ENCODE peak calls at places on chromosome 1, in ten cellular contexts. Y is GM04504, G is D341Med, A is neuronal stem cell, B is RWPE1, S is GM23338, P is NCI-H2227 treated with DMSO at 0.1 percent for 48 hours, L is GM20000, R is Panc1, K is NAMALWA. H is an unnamed sample.

GRCh38 chr1:239814306-239814881 is 277.3 kb upstream of the FMN2 start:
- DNase-seq in Y (peak), G (no peak), A (no peak), B (peak), S (peak), P (no peak), L (no peak), R (peak), K (no peak), H (peak)

GRCh38 chr1:5933676-5934057 is 58.6 kb downstream of the NPHP4 start:
- DNase-seq in Y (no peak), G (no peak), A (no peak), B (no peak), S (no peak), P (no peak), L (no peak), R (no peak), K (no peak), H (peak)

GRCh38 chr1:8086071-8086470 is 60.0 kb upstream of the ERRFI1 start:
- DNase-seq in Y (no peak), G (no peak), A (no peak), B (no peak), S (no peak), P (no peak), L (no peak), R (no peak), K (peak), H (no peak)

GRCh38 chr1:52579415-52579814 is 22.8 kb upstream of the GPX7 start:
- DNase-seq in Y (no peak), G (no peak), A (no peak), B (no peak), S (no peak), P (no peak), L (no peak), R (no peak), K (no peak), H (no peak)

GRCh38 chr1:119653839-119654170 is 5.7 kb upstream of the ZNF697 start:
- DNase-seq in Y (no peak), G (no peak), A (no peak), B (no peak), S (no peak), P (no peak), L (no peak), R (no peak), K (no peak), H (peak)

GRCh38 chr1:217563179-217563578 is 67.7 kb downstream of the GPATCH2 start:
- DNase-seq in Y (no peak), G (no peak), A (no peak), B (no peak), S (no peak), P (no peak), L (no peak), R (no peak), K (no peak), H (no peak)

GRCh38 chr1:61980561-61980960 is 214.1 kb upstream of the L1TD1 start:
- DNase-seq in Y (no peak), G (no peak), A (no peak), B (no peak), S (peak), P (no peak), L (no peak), R (no peak), K (no peak), H (no peak)

GRCh38 chr1:184672013-184672726 is 82.5 kb downstream of the EDEM3 start:
- DNase-seq in Y (no peak), G (no peak), A (no peak), B (no peak), S (no peak), P (peak), L (no peak), R (no peak), K (no peak), H (peak)

GRCh38 chr1:172163479-172164215 is 256.8 kb upstream of the C1orf105 start:
- DNase-seq in Y (no peak), G (no peak), A (no peak), B (no peak), S (no peak), P (no peak), L (no peak), R (no peak), K (no peak), H (peak)

GRCh38 chr1:51618715-51619114 is 1.8 kb downstream of the OSBPL9 start:
- DNase-seq in Y (no peak), G (no peak), A (no peak), B (no peak), S (no peak), P (no peak), L (no peak), R (no peak), K (no peak), H (no peak)

GRCh38 chr1:18072066-18072465 is 35.5 kb upstream of the IGSF21 start:
- DNase-seq in Y (no peak), G (no peak), A (no peak), B (no peak), S (no peak), P (no peak), L (no peak), R (no peak), K (no peak), H (no peak)

GRCh38 chr1:224524679-224525078 is 90.1 kb upstream of the WDR26 start:
- DNase-seq in Y (no peak), G (no peak), A (no peak), B (no peak), S (no peak), P (no peak), L (no peak), R (no peak), K (no peak), H (peak)

GRCh38 chr1:188669715-188670114 is 1807.9 kb downstream of the BRINP3 start:
- DNase-seq in Y (no peak), G (no peak), A (no peak), B (no peak), S (no peak), P (peak), L (no peak), R (no peak), K (no peak), H (no peak)

GRCh38 chr1:66576645-66577044 is 42.7 kb downstream of the SGIP1 start:
- DNase-seq in Y (no peak), G (peak), A (no peak), B (no peak), S (no peak), P (no peak), L (no peak), R (no peak), K (no peak), H (peak)

GRCh38 chr1:223733898-223734852 is 21.8 kb downstream of the CAPN2 start:
- DNase-seq in Y (no peak), G (no peak), A (no peak), B (no peak), S (peak), P (no peak), L (no peak), R (no peak), K (no peak), H (no peak)

GRCh38 chr1:117392776-117393175 is 25.5 kb downstream of the MAN1A2 start:
- DNase-seq in Y (no peak), G (no peak), A (no peak), B (no peak), S (no peak), P (no peak), L (no peak), R (no peak), K (no peak), H (peak)

GRCh38 chr1:6360517-6360916 is 33.0 kb downstream of the ACOT7 start:
- DNase-seq in Y (no peak), G (peak), A (no peak), B (no peak), S (no peak), P (no peak), L (no peak), R (no peak), K (peak), H (no peak)

GRCh38 chr1:40855513-40855912 is 6.7 kb downstream of the CITED4 start:
- DNase-seq in Y (no peak), G (no peak), A (no peak), B (no peak), S (peak), P (no peak), L (no peak), R (no peak), K (peak), H (no peak)

GRCh38 chr1:215992620-215993019 is 425.5 kb downstream of the KCTD3 start:
- DNase-seq in Y (peak), G (peak), A (peak), B (peak), S (peak), P (peak), L (peak), R (no peak), K (peak), H (peak)

GRCh38 chr1:16244650-16245285 is 7.8 kb upstream of the CPLANE2 start:
- DNase-seq in Y (no peak), G (no peak), A (no peak), B (no peak), S (no peak), P (no peak), L (no peak), R (no peak), K (no peak), H (no peak)

GRCh38 chr1:212518188-212518951 is 85.7 kb downstream of the NENF start:
- DNase-seq in Y (peak), G (no peak), A (no peak), B (no peak), S (no peak), P (peak), L (no peak), R (no peak), K (no peak), H (peak)

GRCh38 chr1:235972316-235973090 is 92.4 kb downstream of the NID1 start:
- DNase-seq in Y (peak), G (no peak), A (no peak), B (no peak), S (no peak), P (peak), L (peak), R (no peak), K (no peak), H (peak)

GRCh38 chr1:15418811-15419515 is 9.3 kb downstream of the EFHD2 start:
- DNase-seq in Y (no peak), G (no peak), A (no peak), B (peak), S (no peak), P (no peak), L (no peak), R (no peak), K (no peak), H (no peak)

GRCh38 chr1:3568815-3569435 is 42.4 kb downstream of the MEGF6 start:
- DNase-seq in Y (no peak), G (no peak), A (no peak), B (no peak), S (no peak), P (no peak), L (no peak), R (no peak), K (no peak), H (no peak)

GRCh38 chr1:188402986-188403385 is 1574.2 kb downstream of the PLA2G4A start:
- DNase-seq in Y (no peak), G (no peak), A (no peak), B (no peak), S (no peak), P (no peak), L (no peak), R (no peak), K (no peak), H (no peak)

GRCh38 chr1:175445661-175446060 is 253.1 kb upstream of the KIAA0040 start:
- DNase-seq in Y (no peak), G (no peak), A (no peak), B (no peak), S (no peak), P (no peak), L (no peak), R (no peak), K (no peak), H (no peak)

GRCh38 chr1:201310986-201311355 is 27.7 kb downstream of the PKP1 start:
- DNase-seq in Y (no peak), G (no peak), A (no peak), B (peak), S (no peak), P (no peak), L (no peak), R (no peak), K (no peak), H (peak)

GRCh38 chr1:181352695-181353094 is 130.6 kb upstream of the CACNA1E start:
- DNase-seq in Y (no peak), G (no peak), A (no peak), B (no peak), S (no peak), P (no peak), L (no peak), R (no peak), K (no peak), H (no peak)

GRCh38 chr1:76682152-76682551 is 185.1 kb upstream of the ST6GALNAC5 start:
- DNase-seq in Y (no peak), G (no peak), A (no peak), B (no peak), S (peak), P (no peak), L (no peak), R (no peak), K (no peak), H (no peak)

GRCh38 chr1:10675813-10676212 is 120.6 kb downstream of the CASZ1 start:
- DNase-seq in Y (no peak), G (no peak), A (no peak), B (no peak), S (no peak), P (no peak), L (no peak), R (no peak), K (no peak), H (no peak)

GRCh38 chr1:227921461-227922185 is 26.1 kb downstream of the WNT9A start:
- DNase-seq in Y (no peak), G (no peak), A (no peak), B (no peak), S (no peak), P (no peak), L (no peak), R (no peak), K (no peak), H (no peak)

GRCh38 chr1:244414543-244414942 is 37.2 kb downstream of the ADSS2 start:
- DNase-seq in Y (peak), G (no peak), A (no peak), B (no peak), S (no peak), P (no peak), L (no peak), R (no peak), K (no peak), H (peak)

GRCh38 chr1:94927405-94928175 is 680 bp upstream of the CNN3 start:
- DNase-seq in Y (no peak), G (no peak), A (peak), B (no peak), S (peak), P (peak), L (no peak), R (no peak), K (no peak), H (peak)

GRCh38 chr1:34320081-34320480 is 143.4 kb downstream of the C1orf94 start:
- DNase-seq in Y (no peak), G (no peak), A (no peak), B (no peak), S (no peak), P (no peak), L (no peak), R (no peak), K (no peak), H (peak)

GRCh38 chr1:153493343-153493960 is 33.0 kb upstream of the S100A7 start:
- DNase-seq in Y (no peak), G (no peak), A (no peak), B (no peak), S (no peak), P (no peak), L (no peak), R (no peak), K (peak), H (no peak)